ENCODE peak calls at places on chromosomes 16 and 17, in four cellular contexts. One of them, this sample, is unnamed. For H3K4me1 and H3K9me3, the result is how much of the 10 kb centered on the place peaks cover.

GRCh38 chr16:49701867-49702494 is 153.9 kb downstream of the ZNF423 start:
- DNase-seq in A549: no peak
- DNase-seq in HepG2: no peak
- DNase-seq in CD8-positive, alpha-beta memory T cell: no peak
- DNase-seq in this sample: no peak

GRCh38 chr16:85479972-85480726 is 133.0 kb upstream of the GSE1 start:
- DNase-seq in A549: peak
- DNase-seq in HepG2: no peak
- DNase-seq in CD8-positive, alpha-beta memory T cell: peak
- DNase-seq in this sample: no peak

GRCh38 chr17:80284631-80285030 is 24.0 kb downstream of the RNF213 start:
- DNase-seq in A549: peak
- DNase-seq in HepG2: no peak
- DNase-seq in CD8-positive, alpha-beta memory T cell: no peak
- DNase-seq in this sample: peak

GRCh38 chr17:67139289-67139688 is 94.9 kb downstream of the CACNG1 start:
- DNase-seq in A549: no peak
- DNase-seq in HepG2: no peak
- DNase-seq in CD8-positive, alpha-beta memory T cell: no peak
- DNase-seq in this sample: no peak

GRCh38 chr16:26158142-26158759 is 466.5 kb downstream of the HS3ST4 start:
- DNase-seq in A549: no peak
- DNase-seq in HepG2: no peak
- DNase-seq in CD8-positive, alpha-beta memory T cell: no peak
- DNase-seq in this sample: no peak

GRCh38 chr16:53433930-53434435 is 288 bp upstream of the RBL2 start:
- DNase-seq in A549: no peak
- DNase-seq in HepG2: peak
- DNase-seq in CD8-positive, alpha-beta memory T cell: peak
- DNase-seq in this sample: no peak

GRCh38 chr17:27609606-27610303 is 21.2 kb upstream of the LGALS9 start:
- DNase-seq in A549: peak
- DNase-seq in HepG2: peak
- DNase-seq in CD8-positive, alpha-beta memory T cell: no peak
- DNase-seq in this sample: peak

GRCh38 chr16:66935319-66936011 is at the start of gene CES2:
- DNase-seq in A549: no peak
- DNase-seq in HepG2: peak
- DNase-seq in CD8-positive, alpha-beta memory T cell: no peak
- DNase-seq in this sample: peak

GRCh38 chr17:76481091-76481655 is 13.8 kb downstream of the AANAT start:
- DNase-seq in A549: no peak
- DNase-seq in HepG2: no peak
- DNase-seq in CD8-positive, alpha-beta memory T cell: no peak
- DNase-seq in this sample: no peak

GRCh38 chr16:19011169-19011731 is 27.5 kb downstream of the TMC7 start:
- DNase-seq in A549: no peak
- DNase-seq in HepG2: peak
- DNase-seq in CD8-positive, alpha-beta memory T cell: no peak
- DNase-seq in this sample: no peak

DNA sequence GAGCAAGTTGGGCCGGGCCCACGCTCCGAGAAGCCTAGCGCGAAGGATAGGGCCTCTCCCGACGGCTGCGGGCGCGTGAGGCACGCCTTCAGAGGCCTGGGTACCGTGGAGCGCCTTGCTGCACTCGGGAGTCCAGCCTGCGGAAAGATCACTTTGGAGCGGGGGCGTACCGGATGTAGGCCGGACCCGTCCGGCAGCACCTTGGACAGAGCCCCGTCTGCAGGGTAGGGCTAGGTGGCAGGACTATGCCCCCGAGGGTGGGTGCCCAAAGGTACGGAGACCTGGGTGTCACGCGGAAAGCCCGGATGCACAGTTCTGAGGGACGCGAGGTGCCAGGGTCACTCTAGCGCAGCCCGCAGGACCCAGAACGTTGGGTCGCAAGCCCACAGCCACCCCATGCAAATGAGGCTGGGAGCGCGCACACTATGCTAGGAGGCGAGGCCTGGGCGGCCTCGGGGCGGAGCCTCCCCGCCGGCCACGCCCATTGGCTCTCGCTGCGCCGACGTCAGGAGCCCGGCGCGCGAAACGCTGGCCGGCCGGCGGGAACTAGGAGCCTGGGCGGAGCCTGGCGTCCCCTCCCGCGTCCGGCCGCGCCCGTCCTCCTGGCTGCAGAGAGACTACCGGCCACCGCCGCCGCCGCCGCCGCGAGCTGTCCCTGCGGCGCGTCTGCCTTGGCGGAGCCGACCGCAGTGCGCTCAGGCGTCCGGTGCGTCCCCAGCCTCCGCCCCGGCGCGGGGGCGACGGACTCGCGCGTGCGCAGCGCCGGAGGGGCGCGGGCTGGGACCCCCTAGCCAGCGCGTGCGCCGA is at the start of gene PAQR4:
- DNase-seq in A549: peak
- DNase-seq in HepG2: peak
- DNase-seq in CD8-positive, alpha-beta memory T cell: peak
- DNase-seq in this sample: peak
- H3K4me1 ChIP-seq in A549: under half
- H3K4me1 ChIP-seq in HepG2: under half
- H3K4me1 ChIP-seq in CD8-positive, alpha-beta memory T cell: under half
- H3K4me1 ChIP-seq in this sample: under half

DNA sequence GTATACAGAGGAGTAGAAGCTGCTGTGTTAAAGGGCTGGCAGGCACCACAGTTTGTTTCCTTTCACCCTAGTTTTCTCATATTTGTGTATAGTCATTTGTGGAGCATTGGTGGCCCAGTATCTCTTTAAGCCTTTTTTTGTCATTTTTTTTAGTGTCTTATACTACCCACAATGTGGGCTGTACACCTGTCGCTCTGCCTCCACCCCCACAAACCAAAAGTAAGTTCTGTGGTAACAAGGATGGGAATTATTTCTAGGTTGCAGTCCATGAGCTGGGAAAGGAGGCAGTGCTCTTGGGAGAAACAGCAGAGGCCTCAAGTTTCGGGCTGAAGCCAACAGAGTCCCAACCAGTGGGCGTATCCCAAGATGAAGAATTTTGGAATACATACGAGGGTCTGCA is 6.2 kb downstream of the ZNF75A start:
- DNase-seq in A549: no peak
- DNase-seq in HepG2: no peak
- DNase-seq in CD8-positive, alpha-beta memory T cell: no peak
- DNase-seq in this sample: no peak
- H3K9me3 ChIP-seq in A549: half or more
- H3K9me3 ChIP-seq in HepG2: under half
- H3K9me3 ChIP-seq in CD8-positive, alpha-beta memory T cell: half or more
- H3K9me3 ChIP-seq in this sample: under half

DNA sequence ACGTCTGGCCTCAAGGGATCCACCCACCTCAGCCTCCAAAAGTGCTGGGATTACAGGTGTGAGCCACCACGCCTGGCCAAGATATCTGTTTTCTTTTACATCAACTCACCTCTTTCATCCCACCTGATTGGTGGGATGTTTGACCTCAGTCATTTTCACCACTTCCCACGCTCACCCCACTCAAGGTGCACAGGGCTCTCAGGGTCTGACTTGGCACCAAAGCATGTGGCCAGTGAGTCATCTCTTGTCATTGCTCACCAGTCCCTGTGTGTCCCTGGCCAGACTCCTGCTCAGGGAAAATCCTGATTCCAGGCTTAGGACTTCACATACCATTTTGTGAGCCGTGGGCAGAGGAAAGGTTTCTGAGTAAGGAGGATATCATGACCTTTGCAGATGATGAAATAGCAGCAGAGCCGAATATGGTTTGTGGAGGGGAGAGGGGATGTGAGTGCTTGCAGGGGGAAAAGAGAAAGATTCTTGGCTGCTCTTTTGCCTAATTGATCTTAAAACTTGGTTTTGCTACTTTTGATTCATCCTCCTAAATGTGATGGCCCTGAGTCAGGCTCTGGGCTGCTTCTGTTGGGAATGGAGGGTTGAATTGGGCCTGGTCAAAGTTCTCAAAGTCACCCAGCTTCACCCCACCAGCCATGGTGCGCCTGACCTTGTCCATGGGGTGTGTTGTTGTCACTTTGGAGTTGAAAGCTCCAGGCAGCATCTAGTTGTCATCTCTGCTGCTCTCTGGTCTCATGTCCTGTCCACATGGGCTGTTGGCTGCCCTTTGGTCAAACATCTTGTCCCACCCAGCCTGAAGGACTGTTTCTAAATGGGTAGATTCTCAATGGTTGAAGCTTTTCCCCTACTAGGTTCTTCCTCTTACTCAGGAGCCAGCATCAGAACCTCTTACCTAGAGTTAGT is 6.0 kb upstream of the KCNH6 start:
- DNase-seq in A549: peak
- DNase-seq in HepG2: peak
- DNase-seq in CD8-positive, alpha-beta memory T cell: no peak
- DNase-seq in this sample: no peak
- H3K27ac ChIP-seq in A549: no peak
- H3K27ac ChIP-seq in HepG2: peak
- H3K27ac ChIP-seq in CD8-positive, alpha-beta memory T cell: no peak
- H3K27ac ChIP-seq in this sample: no peak

DNA sequence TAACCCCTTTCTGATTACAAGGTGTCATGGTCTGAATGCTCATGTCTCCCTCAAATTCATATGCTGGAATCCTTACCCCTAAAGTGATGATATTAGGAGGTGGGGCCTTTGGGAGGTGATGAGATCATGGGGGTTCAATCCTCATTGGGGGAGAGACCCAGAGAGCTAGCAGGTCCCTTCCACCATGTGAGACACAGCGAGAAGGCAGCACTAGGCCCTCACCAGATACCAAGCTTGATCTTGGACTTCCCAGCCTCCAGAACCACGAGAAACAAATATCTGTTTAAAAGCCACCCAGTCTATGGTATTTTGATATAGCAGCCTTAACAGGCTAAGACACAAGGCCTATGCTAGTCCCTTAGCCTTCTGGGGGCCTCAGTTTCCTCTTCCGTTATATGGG is 45.9 kb downstream of the MYH11 start:
- DNase-seq in A549: no peak
- DNase-seq in HepG2: no peak
- DNase-seq in CD8-positive, alpha-beta memory T cell: no peak
- DNase-seq in this sample: no peak
- H3K4me1 ChIP-seq in A549: under half
- H3K4me1 ChIP-seq in HepG2: under half
- H3K4me1 ChIP-seq in CD8-positive, alpha-beta memory T cell: under half
- H3K4me1 ChIP-seq in this sample: under half

GRCh38 chr16:68281368-68282063 is 17.2 kb downstream of the SLC7A6 start:
- DNase-seq in A549: no peak
- DNase-seq in HepG2: peak
- DNase-seq in CD8-positive, alpha-beta memory T cell: no peak
- DNase-seq in this sample: no peak
- H3K9me3 ChIP-seq in A549: under half
- H3K9me3 ChIP-seq in HepG2: under half
- H3K9me3 ChIP-seq in CD8-positive, alpha-beta memory T cell: under half
- H3K9me3 ChIP-seq in this sample: under half

GRCh38 chr17:61253293-61253801 is 146.3 kb upstream of the TBX2 start:
- DNase-seq in A549: no peak
- DNase-seq in HepG2: no peak
- DNase-seq in CD8-positive, alpha-beta memory T cell: no peak
- DNase-seq in this sample: peak

GRCh38 chr17:61255609-61256008 is 144.0 kb upstream of the TBX2 start:
- DNase-seq in A549: no peak
- DNase-seq in HepG2: no peak
- DNase-seq in CD8-positive, alpha-beta memory T cell: no peak
- DNase-seq in this sample: no peak

GRCh38 chr17:61254894-61255293 is 144.7 kb upstream of the TBX2 start:
- DNase-seq in A549: no peak
- DNase-seq in HepG2: no peak
- DNase-seq in CD8-positive, alpha-beta memory T cell: no peak
- DNase-seq in this sample: no peak

GRCh38 chr17:61251939-61252865 is 147.4 kb upstream of the TBX2 start:
- DNase-seq in A549: peak
- DNase-seq in HepG2: no peak
- DNase-seq in CD8-positive, alpha-beta memory T cell: no peak
- DNase-seq in this sample: peak

DNA sequence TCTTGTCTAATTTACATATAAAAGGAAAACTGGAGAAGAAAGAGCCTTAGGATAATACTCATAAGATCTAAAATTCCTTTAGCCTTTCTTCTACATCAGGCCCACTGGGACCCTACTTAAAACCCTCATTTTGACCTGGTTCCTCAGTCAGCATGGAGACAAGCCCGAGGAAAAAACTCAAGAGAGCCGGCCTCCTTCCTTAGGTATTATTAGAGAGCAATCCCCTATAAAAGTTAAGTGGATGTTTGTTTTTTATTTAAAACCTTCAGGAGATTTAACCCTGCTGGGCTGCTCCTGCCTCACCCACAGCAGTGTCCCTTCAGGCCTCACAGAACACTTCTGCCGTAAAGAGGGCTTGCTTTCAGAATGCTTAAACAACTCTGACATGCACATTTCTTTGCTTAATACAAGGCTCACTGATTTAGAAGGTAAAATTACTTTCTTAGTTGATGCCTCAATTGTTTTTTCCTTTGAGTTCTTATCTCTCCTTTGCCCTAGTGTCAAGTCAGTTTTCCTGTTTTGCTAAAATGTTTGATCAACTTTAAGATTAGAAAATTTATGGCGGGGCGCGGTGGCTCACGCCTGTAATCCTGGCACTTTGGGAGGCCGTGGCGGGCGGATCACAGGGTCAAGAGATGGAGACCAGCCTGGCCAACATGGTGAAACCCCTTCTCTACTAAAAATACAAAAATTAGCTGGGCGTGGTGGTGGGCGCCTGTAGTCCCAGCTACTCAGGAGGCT is 145.5 kb upstream of the TBX2 start:
- DNase-seq in A549: no peak
- DNase-seq in HepG2: no peak
- DNase-seq in CD8-positive, alpha-beta memory T cell: no peak
- DNase-seq in this sample: no peak
- H3K27ac ChIP-seq in A549: no peak
- H3K27ac ChIP-seq in HepG2: no peak
- H3K27ac ChIP-seq in CD8-positive, alpha-beta memory T cell: no peak
- H3K27ac ChIP-seq in this sample: no peak